ENCODE peak calls at places on chromosomes 4 and X, in four cellular contexts. P is Peyer's patch, Z is adrenal gland, V is neural progenitor cell. T is an unnamed sample. For H3K4me1, the result is how much of the 10 kb centered on the place peaks cover.

GRCh38 chr4:77240469-77241066 is 83.6 kb downstream of the CCNG2 start:
- DNase-seq in P (peak), Z (peak), V (peak), T (peak)

GRCh38 chrX:68060506-68061205 is 372.6 kb downstream of the OPHN1 start:
- DNase-seq in P (no peak), Z (peak), V (no peak), T (no peak)

GRCh38 chr4:148054275-148054674 is 322.4 kb downstream of the ARHGAP10 start:
- DNase-seq in P (no peak), Z (no peak), V (no peak), T (peak)

GRCh38 chrX:131783555-131784338 is 239.4 kb upstream of the STK26 start:
- DNase-seq in P (peak), Z (peak), V (no peak), T (peak)

GRCh38 chrX:39242187-39242586 is 440.9 kb downstream of the MID1IP1 start:
- DNase-seq in P (peak), Z (peak), V (peak), T (peak)

GRCh38 chr4:46837639-46838038 is 71.4 kb downstream of the COX7B2 start:
- DNase-seq in P (no peak), Z (no peak), V (no peak), T (no peak)

GRCh38 chrX:153927686-153927935 is 1.5 kb upstream of the ARHGAP4 start:
- DNase-seq in P (no peak), Z (no peak), V (no peak), T (no peak)

GRCh38 chrX:134171661-134172587 is 65.1 kb upstream of the CCDC160 start:
- DNase-seq in P (peak), Z (peak), V (peak), T (peak)

GRCh38 chr4:15455290-15455689 is 14.4 kb upstream of the CC2D2A start:
- DNase-seq in P (peak), Z (peak), V (no peak), T (no peak)

GRCh38 chr4:98778206-98778605 is 119.8 kb upstream of the TSPAN5 start:
- DNase-seq in P (peak), Z (no peak), V (no peak), T (no peak)

GRCh38 chr4:163672751-163673150 is 178.3 kb downstream of the TMA16 start:
- DNase-seq in P (no peak), Z (no peak), V (no peak), T (no peak)

GRCh38 chr4:78720994-78721677 is 55.0 kb upstream of the BMP2K start:
- DNase-seq in P (peak), Z (peak), V (no peak), T (peak)

GRCh38 chrX:1595711-1596060 is 4.3 kb downstream of the AKAP17A start:
- DNase-seq in P (no peak), Z (no peak), V (no peak), T (no peak)

GRCh38 chr4:4480685-4481393 is 61.0 kb downstream of the STX18 start:
- DNase-seq in P (no peak), Z (no peak), V (peak), T (no peak)

GRCh38 chr4:13940921-13941320 is 313.4 kb upstream of the BOD1L1 start:
- DNase-seq in P (no peak), Z (no peak), V (no peak), T (no peak)

GRCh38 chr4:55253911-55254593 is 92.0 kb upstream of the SRD5A3 start:
- DNase-seq in P (no peak), Z (no peak), V (peak), T (no peak)

GRCh38 chr4:26135331-26135730 is 185.5 kb upstream of the RBPJ start:
- DNase-seq in P (no peak), Z (no peak), V (no peak), T (no peak)

GRCh38 chr4:94758700-94759399 is 1.1 kb downstream of the BMPR1B start:
- DNase-seq in P (no peak), Z (no peak), V (peak), T (no peak)

GRCh38 chr4:182978152-182978827 is 61.1 kb upstream of the DCTD start:
- DNase-seq in P (no peak), Z (no peak), V (no peak), T (no peak)

GRCh38 chrX:97399400-97399799 is 515.7 kb downstream of the RPA4 start:
- DNase-seq in P (no peak), Z (no peak), V (no peak), T (peak)

GRCh38 chr4:1218892-1219552 is 29.9 kb downstream of the CTBP1 start:
- DNase-seq in P (peak), Z (no peak), V (no peak), T (no peak)

GRCh38 chrX:68988865-68989264 is 160.0 kb downstream of the EFNB1 start:
- DNase-seq in P (no peak), Z (no peak), V (no peak), T (no peak)

GRCh38 chr4:24266951-24267577 is 317.3 kb downstream of the DHX15 start:
- DNase-seq in P (no peak), Z (no peak), V (no peak), T (no peak)

GRCh38 chr4:144666539-144667175 is 20.7 kb downstream of the HHIP start:
- DNase-seq in P (no peak), Z (no peak), V (no peak), T (no peak)

GRCh38 chr4:169314906-169315305 is 44.1 kb upstream of the SH3RF1 start:
- DNase-seq in P (peak), Z (peak), V (no peak), T (no peak)

GRCh38 chr4:95268819-95269565 is 279.8 kb downstream of the UNC5C start:
- DNase-seq in P (no peak), Z (no peak), V (no peak), T (no peak)

GRCh38 chr4:33850503-33850902 is 2393.8 kb downstream of the ARAP2 start:
- DNase-seq in P (no peak), Z (no peak), V (no peak), T (peak)

GRCh38 chrX:111170017-111170416 is 74.0 kb downstream of the PAK3 start:
- DNase-seq in P (no peak), Z (no peak), V (no peak), T (no peak)

GRCh38 chr4:1693131-1693896 is 9.2 kb upstream of the FAM53A start:
- DNase-seq in P (peak), Z (peak), V (peak), T (peak)

GRCh38 chrX:68912113-68912980 is 83.5 kb downstream of the EFNB1 start:
- DNase-seq in P (no peak), Z (no peak), V (peak), T (no peak)

GRCh38 chrX:129239371-129239770 is 283.9 kb downstream of the SMARCA1 start:
- DNase-seq in P (no peak), Z (no peak), V (no peak), T (no peak)

GRCh38 chrX:125289209-125289608 is 30.5 kb upstream of the TEX13C start:
- DNase-seq in P (no peak), Z (no peak), V (no peak), T (no peak)

GRCh38 chr4:6362896-6363295 is 93.2 kb downstream of the WFS1 start:
- DNase-seq in P (no peak), Z (peak), V (peak), T (peak)

GRCh38 chr4:36884151-36884550 is 360.4 kb upstream of the NWD2 start:
- DNase-seq in P (no peak), Z (no peak), V (no peak), T (no peak)

GRCh38 chrX:150238656-150239382 is 124.3 kb upstream of the MAMLD1 start:
- DNase-seq in P (no peak), Z (no peak), V (no peak), T (no peak)

GRCh38 chr4:106690487-106690886 is 321.9 kb upstream of the GIMD1 start:
- DNase-seq in P (no peak), Z (no peak), V (no peak), T (no peak)

GRCh38 chr4:159447296-159447695 is 344.4 kb downstream of the RAPGEF2 start:
- DNase-seq in P (no peak), Z (no peak), V (no peak), T (no peak)

GRCh38 chr4:109916003-109916399 is 3.3 kb downstream of the EGF start:
- DNase-seq in P (no peak), Z (no peak), V (no peak), T (no peak)

GRCh38 chr4:25030283-25031076 is at the start of gene LGI2:
- DNase-seq in P (no peak), Z (no peak), V (peak), T (no peak)

GRCh38 chr4:128863314-128864075 is 54.0 kb downstream of the JADE1 start:
- DNase-seq in P (peak), Z (peak), V (peak), T (peak)

GRCh38 chr4:128862608-128863313 is 53.3 kb downstream of the JADE1 start:
- DNase-seq in P (no peak), Z (no peak), V (peak), T (peak)

GRCh38 chr4:128861856-128862518 is 52.5 kb downstream of the JADE1 start:
- DNase-seq in P (no peak), Z (no peak), V (no peak), T (no peak)

GRCh38 chr4:128858875-128859696 is 49.6 kb downstream of the JADE1 start:
- DNase-seq in P (no peak), Z (no peak), V (no peak), T (no peak)

DNA sequence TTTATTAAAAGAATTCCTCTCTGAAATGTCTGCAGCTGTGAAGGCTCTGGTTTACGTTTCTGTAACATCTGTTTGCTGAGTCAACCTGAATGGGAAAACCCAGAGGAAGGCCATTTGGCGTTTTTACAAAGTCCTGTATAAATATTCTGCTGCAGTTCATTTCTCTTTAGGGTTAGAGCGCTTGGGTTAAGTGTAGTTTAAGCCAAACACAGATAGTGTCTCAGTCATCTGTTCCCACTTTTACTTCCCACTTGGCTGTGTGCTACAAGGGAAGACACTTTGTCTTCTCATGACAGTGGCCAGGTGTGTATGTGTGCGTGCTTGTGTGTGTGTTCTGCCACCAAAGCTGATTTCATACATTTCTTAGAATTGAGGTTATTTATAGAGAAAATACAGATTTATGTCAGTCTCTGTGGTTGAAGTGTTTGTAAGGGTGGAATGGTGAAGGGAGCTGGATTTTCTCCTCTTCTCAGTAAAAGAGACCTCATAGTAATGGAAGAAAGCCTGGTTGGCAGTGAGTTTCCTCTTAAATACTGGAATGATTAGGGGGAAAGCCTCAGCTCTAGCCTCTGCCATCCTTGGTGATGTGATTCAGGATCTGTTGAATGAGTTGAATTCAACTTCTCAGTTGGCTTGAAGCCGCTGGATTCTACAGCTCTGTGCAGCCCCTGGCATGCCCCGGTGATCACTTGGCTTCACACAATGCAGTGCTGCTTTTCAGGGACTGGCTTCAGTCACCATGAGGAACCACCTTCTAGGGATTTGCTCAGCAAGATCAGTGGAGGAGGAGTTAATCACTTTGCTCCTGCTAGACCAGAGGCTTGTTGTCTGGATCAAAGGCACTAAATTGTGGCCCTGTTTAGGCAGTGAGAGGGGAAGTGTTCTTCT is 50.6 kb downstream of the JADE1 start:
- DNase-seq in P (no peak), Z (no peak), V (peak), T (no peak)
- H3K27ac ChIP-seq in P (no peak), Z (peak), V (peak), T (no peak)

DNA sequence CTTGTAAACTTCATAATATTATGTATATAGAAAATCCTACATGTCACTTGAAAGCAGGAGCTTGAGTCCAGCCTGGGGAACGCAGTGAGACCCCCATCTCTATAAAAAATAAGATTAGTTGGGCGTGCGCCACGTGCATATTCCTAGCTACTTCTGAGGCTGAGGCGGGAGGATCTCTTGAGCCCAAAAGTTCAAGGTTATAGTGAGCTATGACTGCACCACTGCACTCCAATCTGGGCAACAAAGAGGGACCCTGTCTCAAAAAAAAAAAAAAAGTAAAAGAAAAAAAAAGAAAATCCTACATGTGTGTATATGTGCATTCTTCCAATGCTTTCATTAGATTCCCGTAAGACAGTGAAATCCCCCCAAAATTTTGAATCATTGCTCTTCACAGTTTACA is 1.7 kb downstream of the SEC31A start:
- DNase-seq in P (no peak), Z (no peak), V (no peak), T (no peak)
- H3K4me1 ChIP-seq in P (under half), Z (under half), V (under half), T (under half)

DNA sequence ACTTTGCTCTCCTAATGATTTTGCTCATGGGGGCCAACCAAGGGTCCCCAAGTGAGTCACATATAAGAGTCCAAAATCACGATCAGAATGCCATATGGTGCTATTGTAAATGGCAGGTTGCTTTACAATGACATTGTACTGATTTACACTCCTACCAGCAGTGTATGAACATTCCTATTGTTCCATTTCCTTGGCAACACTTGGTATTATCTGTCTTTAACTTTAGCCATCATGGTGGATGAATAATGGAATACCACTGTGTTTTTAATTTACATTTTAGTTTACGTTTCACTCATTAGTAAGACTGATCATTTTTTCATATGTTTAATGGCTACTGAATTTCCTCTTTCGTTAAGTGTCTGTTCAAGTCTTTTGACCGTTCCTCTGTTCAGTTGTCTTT is 96.5 kb downstream of the NYX start:
- DNase-seq in P (no peak), Z (no peak), V (no peak), T (no peak)
- H3K4me3 ChIP-seq in P (no peak), Z (no peak), V (no peak), T (no peak)

DNA sequence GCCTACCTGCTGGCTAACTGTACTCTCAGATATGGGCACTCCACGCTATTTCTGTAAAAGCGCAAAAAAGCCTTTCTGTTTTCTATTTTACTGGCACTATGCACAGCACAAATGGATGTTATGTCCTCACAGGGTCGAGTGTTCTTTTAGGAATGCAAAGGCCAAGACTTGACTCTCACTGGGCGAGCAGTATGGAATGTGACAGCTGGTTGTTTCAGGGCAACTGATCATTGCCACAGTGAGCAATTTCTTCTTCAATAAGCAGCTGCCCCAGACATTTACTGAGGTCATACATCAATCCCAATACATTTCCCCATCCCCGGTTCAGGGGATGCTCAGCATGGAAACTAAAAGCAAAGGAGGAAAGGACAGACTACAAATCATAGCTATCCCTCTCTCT is 58.2 kb downstream of the PDE5A start:
- DNase-seq in P (no peak), Z (no peak), V (no peak), T (no peak)
- H3K27ac ChIP-seq in P (no peak), Z (no peak), V (no peak), T (no peak)

T was measured in CD4-positive, CD25-positive, alpha-beta regulatory T cell.